ENCODE peak calls at places on chromosome 3, in five cellular contexts. H, U, R, F and I are unnamed samples.
A peak's percentile ranks its signal among the peaks of the same experiment; 100 is the strongest.

GRCh38 chr3:180026997-180027396 is 9.7 kb downstream of the PEX5L start:
- DNase-seq in R (no peak), F (no peak), U (no peak), H (no peak), I (no peak)

GRCh38 chr3:124121379-124122336 is 129.7 kb upstream of the ROPN1 start:
- DNase-seq in H (no peak), R (no peak), U (no peak), F (no peak), I (no peak)

GRCh38 chr3:59426851-59427565 is 377.2 kb upstream of the CFAP20DC start:
- DNase-seq in H (peak; percentile 81), R (no peak), U (peak; percentile 79), F (no peak), I (no peak)

GRCh38 chr3:123949606-123950005 is 11.4 kb downstream of the CCDC14 start:
- DNase-seq in F (no peak), H (no peak), R (no peak), U (peak; percentile 72), I (no peak)

GRCh38 chr3:2300938-2301337 is 202.3 kb downstream of the CNTN4 start:
- DNase-seq in F (no peak), H (no peak), U (no peak), R (no peak), I (no peak)

GRCh38 chr3:74089854-74090253 is 465.1 kb upstream of the PDZRN3 start:
- DNase-seq in H (no peak), F (no peak), U (no peak), R (no peak), I (no peak)

GRCh38 chr3:59935025-59935424 is 885.2 kb upstream of the CFAP20DC start:
- DNase-seq in H (no peak), F (no peak), R (no peak), U (no peak), I (no peak)

GRCh38 chr3:165192610-165193192 is 3.5 kb downstream of the SLITRK3 start:
- DNase-seq in H (no peak), F (no peak), U (no peak), R (no peak), I (no peak)

GRCh38 chr3:8663177-8664061 is 18.8 kb upstream of the SSUH2 start:
- DNase-seq in H (peak; percentile 41), U (peak; percentile 78), F (peak; percentile 74), R (no peak), I (peak; percentile 46)

GRCh38 chr3:134327594-134327975 is 46.7 kb downstream of the AMOTL2 start:
- DNase-seq in R (no peak), H (no peak), F (no peak), U (peak; percentile 96), I (no peak)

GRCh38 chr3:158086776-158087175 is 19.4 kb downstream of the SHOX2 start:
- DNase-seq in R (no peak), F (no peak), H (no peak), U (no peak), I (no peak)

GRCh38 chr3:63467392-63467791 is 185.1 kb upstream of the SNTN start:
- DNase-seq in U (no peak), R (no peak), F (no peak), H (no peak), I (no peak)

GRCh38 chr3:40768536-40768935 is 243.8 kb downstream of the ZNF621 start:
- DNase-seq in R (no peak), F (no peak), H (no peak), U (peak; percentile 59), I (no peak)

GRCh38 chr3:140467104-140467577 is 210.7 kb upstream of the TRIM42 start:
- DNase-seq in R (no peak), F (no peak), U (peak; percentile 56), H (no peak), I (no peak)

GRCh38 chr3:124664804-124665203 is 65.4 kb upstream of the UMPS start:
- DNase-seq in F (peak; percentile 76), R (no peak), U (no peak), H (no peak), I (no peak)

GRCh38 chr3:106765342-106765741 is 611.9 kb upstream of the CCDC54 start:
- DNase-seq in H (peak; percentile 81), F (no peak), R (no peak), U (peak; percentile 98), I (no peak)

GRCh38 chr3:47978386-47978785 is 37.8 kb downstream of the MAP4 start:
- DNase-seq in R (no peak), U (peak; percentile 36), H (no peak), F (no peak), I (no peak)

GRCh38 chr3:189621948-189622603 is 9.1 kb upstream of the TP63 start:
- DNase-seq in R (no peak), H (no peak), F (no peak), U (peak; percentile 18), I (no peak)

GRCh38 chr3:61813656-61814055 is 252.3 kb downstream of the PTPRG start:
- DNase-seq in U (peak; percentile 29), R (no peak), H (no peak), F (no peak), I (no peak)

GRCh38 chr3:32703491-32703968 is 18.5 kb downstream of the CNOT10 start:
- DNase-seq in F (no peak), U (peak; percentile 18), R (no peak), H (no peak), I (no peak)

GRCh38 chr3:183577336-183577735 is 21.8 kb upstream of the KLHL6 start:
- DNase-seq in F (no peak), H (no peak), R (no peak), U (no peak), I (no peak)

GRCh38 chr3:183572935-183573334 is 17.4 kb upstream of the KLHL6 start:
- DNase-seq in U (no peak), R (no peak), F (no peak), H (no peak), I (no peak)

GRCh38 chr3:183579967-183580720 is 24.6 kb upstream of the KLHL6 start:
- DNase-seq in F (peak; percentile 63), R (peak; percentile 35), U (peak; percentile 53), H (peak; percentile 7), I (no peak)

GRCh38 chr3:183578179-183578578 is 22.7 kb upstream of the KLHL6 start:
- DNase-seq in U (no peak), F (no peak), H (no peak), R (no peak), I (no peak)

GRCh38 chr3:183576487-183577107 is 21.1 kb upstream of the KLHL6 start:
- DNase-seq in U (peak; percentile 70), F (no peak), H (no peak), R (no peak), I (no peak)
- H3K4me3 ChIP-seq in U (no peak overlapping the region), F (no peak overlapping the region), H (no peak overlapping the region), R (no peak overlapping the region), I (no peak overlapping the region)

DNA sequence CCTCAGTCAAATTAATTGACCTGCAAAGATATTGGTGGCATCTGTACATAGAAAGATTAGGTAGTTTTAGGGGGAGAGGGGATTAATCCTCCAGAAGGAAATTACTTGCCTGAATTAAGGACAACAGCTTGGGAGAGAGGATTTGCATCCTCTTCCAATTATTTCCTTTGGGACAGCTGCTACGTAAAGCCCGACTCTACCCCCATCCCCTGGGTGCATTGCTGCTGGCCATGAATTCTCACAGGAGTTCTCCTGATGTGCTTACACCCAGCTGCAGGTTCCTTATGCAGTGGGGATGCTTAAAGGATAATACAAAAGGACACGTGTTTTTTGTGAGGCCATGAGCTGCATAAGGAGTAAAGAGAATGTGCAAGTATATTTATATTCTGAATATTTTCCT is 132.3 kb downstream of the VPS8 start:
- DNase-seq in U (no peak), H (no peak), F (no peak), R (no peak), I (no peak)
- H3K4me3 ChIP-seq in U (no peak overlapping the region), H (no peak overlapping the region), F (no peak overlapping the region), R (no peak overlapping the region), I (no peak overlapping the region)

GRCh38 chr3:194395767-194396527 is 3.1 kb downstream of the GP5 start:
- DNase-seq in U (no peak), F (no peak), R (peak; percentile 56), H (no peak), I (peak; percentile 53)

GRCh38 chr3:194395201-194395600 is 3.9 kb downstream of the GP5 start:
- DNase-seq in R (no peak), H (no peak), U (no peak), F (no peak), I (no peak)

GRCh38 chr3:194396561-194396896 is 2.5 kb downstream of the GP5 start:
- DNase-seq in R (no peak), F (no peak), H (no peak), U (no peak), I (no peak)

GRCh38 chr3:194397757-194398312 is 1.2 kb downstream of the GP5 start:
- DNase-seq in F (no peak), H (no peak), R (no peak), U (no peak), I (no peak)

GRCh38 chr3:194396897-194397756 is 1.9 kb downstream of the GP5 start:
- DNase-seq in R (no peak), U (no peak), F (no peak), H (no peak), I (peak; percentile 59)
- H3K4me3 ChIP-seq in R (no peak overlapping the region), U (no peak overlapping the region), F (no peak overlapping the region), H (no peak overlapping the region), I (peak overlapping the region; percentile 34)

GRCh38 chr3:42345811-42346210 is 64.6 kb downstream of the LYZL4 start:
- DNase-seq in H (no peak), R (no peak), U (no peak), F (no peak), I (no peak)

GRCh38 chr3:42351221-42351620 is 59.2 kb downstream of the LYZL4 start:
- DNase-seq in R (no peak), U (peak; percentile 10), F (no peak), H (peak; percentile 3), I (no peak)

GRCh38 chr3:42353632-42354031 is 56.8 kb downstream of the LYZL4 start:
- DNase-seq in R (no peak), H (no peak), F (no peak), U (no peak), I (no peak)

GRCh38 chr3:42347928-42348327 is 62.5 kb downstream of the LYZL4 start:
- DNase-seq in R (no peak), U (no peak), H (no peak), F (no peak), I (no peak)

GRCh38 chr3:42349765-42350594 is 60.4 kb downstream of the LYZL4 start:
- DNase-seq in F (no peak), R (no peak), U (no peak), H (no peak), I (no peak)
- H3K4me3 ChIP-seq in F (no peak overlapping the region), R (no peak overlapping the region), U (no peak overlapping the region), H (no peak overlapping the region), I (no peak overlapping the region)

DNA sequence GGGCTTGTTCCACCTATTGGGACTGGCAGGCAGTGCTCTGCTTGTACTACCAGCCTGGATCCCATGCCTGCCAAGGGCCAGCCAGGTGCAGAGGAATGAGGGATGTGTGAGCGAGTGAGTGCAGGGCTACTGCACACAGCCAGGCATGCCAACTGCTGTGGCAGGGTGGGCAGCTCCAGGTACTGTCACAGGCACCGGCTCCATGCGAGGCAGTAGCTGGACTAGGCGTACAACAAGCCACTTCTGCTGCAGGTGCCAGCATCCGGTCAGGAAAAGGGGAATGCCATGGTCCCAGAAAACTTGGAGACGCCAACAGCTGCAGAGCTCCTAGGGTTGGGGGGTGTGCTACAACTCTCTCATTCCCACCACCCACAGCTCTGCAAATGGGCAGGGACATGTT is 1356.7 kb downstream of the SI start:
- DNase-seq in R (no peak), U (no peak), F (no peak), H (no peak), I (no peak)
- H3K4me3 ChIP-seq in R (no peak overlapping the region), U (no peak overlapping the region), F (no peak overlapping the region), H (no peak overlapping the region), I (no peak overlapping the region)